ENCODE peak calls at places on chromosome 6, in five cellular contexts. J is HCT116, U is H54, M is NB4, S is Peyer's patch. I is an unnamed sample.

GRCh38 chr6:5085638-5086293 is 625 bp downstream of the PPP1R3G start:
- DNase-seq in S (no peak), M (peak), J (no peak), U (no peak), I (no peak)

GRCh38 chr6:33995873-33996475 is 149.9 kb downstream of the GRM4 start:
- DNase-seq in J (no peak), M (peak), S (no peak), U (no peak), I (peak)

GRCh38 chr6:26216886-26217713 is 129.9 kb downstream of the HFE start:
- DNase-seq in U (no peak), S (peak), J (no peak), M (peak), I (peak)

GRCh38 chr6:130585587-130585986 is 219.8 kb downstream of the TMEM200A start:
- DNase-seq in U (no peak), J (no peak), M (no peak), S (no peak), I (no peak)

GRCh38 chr6:102197211-102197610 is 803.7 kb downstream of the GRIK2 start:
- DNase-seq in J (no peak), U (no peak), S (no peak), M (no peak), I (no peak)

GRCh38 chr6:92507552-92507951 is 911.8 kb downstream of the EPHA7 start:
- DNase-seq in J (no peak), S (no peak), U (no peak), M (no peak), I (no peak)

GRCh38 chr6:154520280-154520679 is 9.8 kb upstream of the CNKSR3 start:
- DNase-seq in S (no peak), M (no peak), J (no peak), U (no peak), I (no peak)

GRCh38 chr6:102736941-102737368 is 1343.4 kb downstream of the GRIK2 start:
- DNase-seq in M (no peak), U (peak), S (no peak), J (no peak), I (no peak)

GRCh38 chr6:151087861-151088598 is 151.7 kb upstream of the AKAP12 start:
- DNase-seq in S (no peak), J (no peak), M (peak), U (no peak), I (peak)

GRCh38 chr6:105137388-105137787 is 42.4 kb downstream of the POPDC3 start:
- DNase-seq in U (no peak), M (peak), J (no peak), S (no peak), I (no peak)

GRCh38 chr6:116528163-116528562 is 16.7 kb downstream of the CALHM5 start:
- DNase-seq in J (no peak), S (no peak), U (no peak), M (no peak), I (no peak)

GRCh38 chr6:7818480-7819165 is 92.0 kb downstream of the TXNDC5 start:
- DNase-seq in U (no peak), S (no peak), J (no peak), M (no peak), I (no peak)

GRCh38 chr6:161001421-161001820 is 9.9 kb downstream of the MAP3K4 start:
- DNase-seq in J (no peak), M (peak), U (no peak), S (no peak), I (peak)

GRCh38 chr6:83198486-83199172 is 5.5 kb downstream of the RWDD2A start:
- DNase-seq in J (no peak), M (no peak), U (peak), S (no peak), I (no peak)

GRCh38 chr6:23027281-23027680 is 457.9 kb downstream of the HDGFL1 start:
- DNase-seq in S (no peak), M (no peak), U (no peak), J (no peak), I (no peak)

GRCh38 chr6:11368264-11368663 is 135.8 kb upstream of the NEDD9 start:
- DNase-seq in J (no peak), U (no peak), M (no peak), S (no peak), I (no peak)

GRCh38 chr6:11368760-11369159 is 136.3 kb upstream of the NEDD9 start:
- DNase-seq in J (no peak), U (peak), S (no peak), M (no peak), I (no peak)

GRCh38 chr6:11366934-11367637 is 134.6 kb upstream of the NEDD9 start:
- DNase-seq in S (no peak), M (no peak), J (no peak), U (no peak), I (no peak)

GRCh38 chr6:11366183-11366933 is 133.9 kb upstream of the NEDD9 start:
- DNase-seq in S (no peak), U (no peak), M (peak), J (no peak), I (no peak)

GRCh38 chr6:11367638-11368199 is 135.3 kb upstream of the NEDD9 start:
- DNase-seq in U (no peak), J (no peak), S (no peak), M (no peak), I (no peak)
- TF ChIP-seq POLR2A in U (no peak), J (no peak), S (no peak), M (no peak), I (no peak)

DNA sequence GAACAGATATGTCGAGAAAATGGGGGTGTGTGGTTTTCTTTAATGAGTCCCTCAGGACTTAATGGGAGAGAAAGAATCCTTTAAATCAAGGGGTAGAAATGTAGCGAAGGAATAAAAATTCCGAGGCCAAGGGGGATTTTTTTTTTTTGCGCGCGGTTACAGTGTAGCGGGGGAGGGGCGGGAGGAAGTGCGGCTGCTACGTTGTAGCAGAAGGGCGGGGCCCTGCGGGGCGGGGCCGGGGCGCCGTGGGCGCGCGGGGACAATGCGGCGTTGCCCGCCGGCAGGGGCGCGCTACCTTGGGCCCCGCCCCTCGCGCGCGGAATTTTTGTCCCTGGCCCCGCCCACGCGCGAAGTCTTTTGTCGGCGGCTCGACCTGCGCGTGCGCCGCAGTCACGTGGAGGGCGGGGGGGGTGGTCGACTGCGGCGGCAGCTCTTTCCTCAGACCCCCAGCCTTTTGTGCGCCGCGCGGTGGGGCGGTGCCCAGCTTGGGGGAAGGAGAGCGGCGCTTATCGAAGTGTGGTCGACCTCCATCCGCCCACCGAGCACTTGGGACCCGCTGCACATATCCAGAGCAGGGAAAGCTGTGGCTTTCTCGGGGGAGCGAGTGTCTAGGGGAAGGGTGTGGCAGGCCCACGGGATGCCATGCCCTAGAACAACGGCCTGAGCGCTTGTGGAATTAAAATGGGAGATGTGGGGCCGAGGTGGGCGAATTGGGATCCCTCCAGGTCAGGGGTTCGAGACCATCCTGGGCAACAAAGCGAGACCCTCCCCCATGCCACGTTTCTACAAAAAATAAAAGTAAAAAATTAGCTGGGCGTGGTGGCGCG is 1.3 kb downstream of the TUBB start:
- DNase-seq in S (peak), M (peak), J (peak), U (no peak), I (peak)
- TF ChIP-seq POLR2A in S (no peak), M (peak), J (no peak), U (peak), I (no peak)

DNA sequence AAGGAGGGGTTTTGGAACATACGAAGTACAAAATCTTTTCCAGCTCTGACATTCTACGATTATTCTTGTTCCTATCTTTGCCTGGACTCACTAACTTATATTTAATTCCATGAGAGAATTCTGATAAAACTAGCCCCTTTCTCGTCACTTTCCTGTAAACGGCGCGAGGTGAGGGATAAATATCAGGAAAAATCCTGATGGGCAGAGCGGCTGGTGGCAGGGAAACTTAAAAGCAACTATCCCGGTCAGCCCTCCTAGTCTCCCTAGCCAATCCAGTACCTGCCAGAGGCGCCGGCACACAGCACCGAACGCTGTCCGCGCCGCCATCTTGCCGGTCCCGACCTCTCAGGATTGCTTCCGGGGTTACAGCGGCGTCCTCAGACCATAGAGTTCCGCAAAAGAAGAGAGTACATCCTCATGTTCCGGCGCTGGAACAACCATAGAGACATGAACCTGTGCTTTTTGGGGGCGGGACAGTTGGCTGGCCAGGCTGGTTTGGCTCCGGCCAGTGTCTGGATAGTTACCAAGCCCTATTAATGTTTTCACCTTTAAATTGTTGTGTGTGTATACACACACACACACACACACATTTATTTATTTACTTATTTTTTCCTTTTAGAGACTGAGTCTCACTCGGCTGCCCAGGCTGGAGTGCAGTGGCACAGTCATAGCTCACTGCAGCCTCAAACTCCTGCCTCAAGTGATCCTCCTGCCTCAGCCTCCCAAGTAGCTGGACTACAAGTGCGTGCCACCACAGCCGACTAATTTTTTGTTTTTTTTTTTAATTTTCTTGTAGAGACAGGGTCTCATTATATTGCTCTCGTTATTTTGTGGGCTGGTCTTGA is at the start of gene MRPS10:
- DNase-seq in S (peak), U (peak), J (peak), M (peak), I (peak)
- TF ChIP-seq POLR2A in S (peak), U (peak), J (peak), M (peak), I (peak)

GRCh38 chr6:36196880-36197548 is 470 bp downstream of the BRPF3 start:
- DNase-seq in U (peak), S (peak), J (peak), M (peak), I (peak)
- TF ChIP-seq POLR2A in U (peak), S (peak), J (no peak), M (peak), I (no peak)

DNA sequence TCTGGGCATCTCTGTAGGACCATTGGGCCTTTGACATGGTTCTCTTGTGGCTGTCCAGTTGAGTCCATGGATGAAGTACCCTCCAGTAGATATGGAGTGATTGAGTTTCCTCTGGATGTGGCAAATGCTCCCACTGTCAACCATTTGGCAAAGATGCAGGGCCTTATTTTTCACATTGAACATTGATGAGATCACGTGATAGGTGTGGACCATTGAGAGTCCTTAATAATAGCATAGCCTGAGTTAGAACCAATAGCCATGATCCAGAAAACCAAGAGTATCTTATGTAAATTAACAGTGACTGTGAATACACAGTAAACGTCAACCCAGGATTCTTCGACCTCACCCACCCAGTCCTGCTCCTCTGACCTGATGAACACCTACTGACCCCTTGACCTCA is 3.0 kb upstream of the PERP start:
- DNase-seq in J (no peak), U (no peak), M (no peak), S (no peak), I (no peak)
- TF ChIP-seq POLR2A in J (no peak), U (no peak), M (no peak), S (no peak), I (no peak)

DNA sequence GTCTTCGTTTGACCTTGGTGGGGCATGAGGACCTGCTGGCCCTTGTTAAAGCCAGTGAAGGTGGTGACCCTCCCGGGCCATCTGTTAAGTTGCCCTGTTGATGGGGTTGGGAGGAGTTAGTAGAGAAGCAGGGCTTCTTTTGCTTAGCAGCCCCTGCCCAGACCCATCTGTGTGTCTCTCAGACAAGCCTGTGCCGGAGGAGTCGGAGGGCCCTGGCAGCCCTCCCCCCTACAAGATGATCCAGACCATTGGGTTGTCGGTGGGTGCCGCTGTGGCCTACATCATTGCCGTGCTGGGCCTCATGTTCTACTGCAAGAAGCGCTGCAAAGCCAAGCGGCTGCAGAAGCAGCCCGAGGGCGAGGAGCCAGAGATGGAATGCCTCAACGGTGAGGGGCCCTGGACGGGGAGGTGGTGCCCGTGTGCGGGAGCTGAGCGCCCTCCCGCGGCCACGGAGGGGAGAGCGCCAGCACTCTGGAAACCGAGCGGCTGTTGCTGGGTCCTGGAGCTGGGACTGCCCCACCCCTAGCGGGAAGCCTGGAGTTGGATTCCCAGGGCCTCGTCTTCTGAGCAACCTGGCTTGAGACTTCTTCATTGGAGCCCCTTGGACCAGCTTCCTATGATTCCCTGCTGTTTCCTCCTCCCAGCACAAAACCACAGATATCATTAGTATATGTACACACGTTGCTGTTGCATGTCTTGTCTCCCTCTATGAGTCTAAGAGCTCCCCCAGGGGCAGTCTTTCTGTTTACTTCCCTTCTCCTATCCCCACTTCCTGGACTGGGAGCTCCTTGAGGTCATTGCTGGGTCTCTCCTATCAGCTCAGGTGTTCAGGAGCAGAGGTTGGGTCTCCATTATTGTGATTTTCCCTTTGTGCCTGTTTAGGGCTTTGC is 27.6 kb upstream of the SRF start:
- DNase-seq in S (peak), J (peak), M (peak), U (peak), I (peak)
- TF ChIP-seq POLR2A in S (peak), J (no peak), M (no peak), U (no peak), I (no peak)

DNA sequence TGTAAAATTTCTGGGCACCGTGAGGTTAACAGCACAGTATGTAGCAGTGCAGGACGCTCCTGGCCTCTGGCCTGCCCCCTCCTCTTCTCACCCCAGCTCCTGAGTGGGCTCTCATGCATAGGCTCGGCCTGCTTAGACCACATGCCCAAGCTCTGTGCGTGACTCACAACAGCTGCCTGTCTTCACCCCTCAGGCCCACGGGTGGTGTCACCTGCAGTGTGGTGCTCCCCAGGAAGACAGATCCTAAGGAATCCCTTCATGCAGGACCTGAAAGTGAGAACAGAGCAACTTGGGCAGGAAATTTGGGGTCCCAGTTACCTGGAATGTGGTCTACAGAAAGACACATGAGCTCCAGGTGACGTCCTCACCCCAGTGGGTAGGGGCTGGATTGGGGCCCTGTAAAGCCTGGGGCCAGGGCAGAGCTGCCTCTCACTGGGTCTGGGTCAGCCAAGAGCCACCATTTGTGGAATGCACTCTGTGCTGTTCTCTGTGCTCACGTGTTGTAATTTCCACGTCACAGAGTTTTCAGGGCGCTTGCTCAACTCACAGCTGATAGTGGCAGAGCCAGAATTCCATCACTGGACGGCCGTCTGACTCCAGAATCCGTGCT is 37.0 kb upstream of the PXDC1 start:
- DNase-seq in J (no peak), M (no peak), U (no peak), S (no peak), I (peak)
- TF ChIP-seq POLR2A in J (no peak), M (no peak), U (no peak), S (no peak), I (no peak)